ENCODE peak calls at places on chromosomes 1 and 21, in ten cellular contexts. D is MM.1S; K is activated CD8-positive, alpha-beta T cell treated with anti-CD3 and anti-CD28 coated beads for 36 hours; H is fibroblast of mammary gland; R is naive B cell; N is astrocyte of the spinal cord; Q is GM13977; Z is brain microvascular endothelial cell; P is lower lobe of right lung; G is suprapubic skin. W is an unnamed sample.

GRCh38 chr1:247111636-247112478 is 7.7 kb upstream of the ZNF669 start:
- DNase-seq in D (no peak), K (no peak), H (peak; percentile 43), R (peak; percentile 16), N (peak; percentile 13), Q (peak; percentile 68), Z (no peak), P (peak; percentile 85), G (peak; percentile 78), W (no peak)

GRCh38 chr1:25169610-25170009 is 62.7 kb downstream of the SYF2 start:
- DNase-seq in D (no peak), K (no peak), H (no peak), R (no peak), N (no peak), Q (no peak), Z (no peak), P (no peak), G (no peak), W (no peak)

GRCh38 chr1:214458541-214458940 is 92.9 kb downstream of the PTPN14 start:
- DNase-seq in D (no peak), K (no peak), H (no peak), R (no peak), N (no peak), Q (no peak), Z (no peak), P (no peak), G (no peak), W (no peak)

GRCh38 chr1:21931171-21932093 is 5.7 kb downstream of the HSPG2 start:
- DNase-seq in D (no peak), K (no peak), H (peak; percentile 89), R (no peak), N (peak; percentile 88), Q (no peak), Z (peak; percentile 87), P (peak; percentile 88), G (no peak), W (no peak)

GRCh38 chr1:49971088-49971487 is 52.7 kb downstream of the AGBL4 start:
- DNase-seq in D (no peak), K (no peak), H (no peak), R (no peak), N (no peak), Q (no peak), Z (no peak), P (no peak), G (no peak), W (no peak)

GRCh38 chr1:248622491-248623106 is 12.3 kb downstream of the OR2T11 start:
- DNase-seq in D (peak; percentile 30), K (no peak), H (peak; percentile 22), R (peak; percentile 45), N (no peak), Q (peak; percentile 60), Z (no peak), P (no peak), G (no peak), W (no peak)

GRCh38 chr21:43355925-43356289 is 71.0 kb downstream of the SIK1 start:
- DNase-seq in D (no peak), K (peak; percentile 58), H (no peak), R (no peak), N (no peak), Q (no peak), Z (no peak), P (no peak), G (no peak), W (no peak)

GRCh38 chr1:55215194-55216021 is at the start of gene USP24:
- DNase-seq in D (peak; percentile 73), K (peak; percentile 84), H (peak; percentile 55), R (peak; percentile 84), N (peak; percentile 73), Q (peak; percentile 94), Z (peak; percentile 29), P (peak; percentile 91), G (peak; percentile 86), W (peak; percentile 92)

GRCh38 chr1:54577612-54578011 is 29.6 kb downstream of the ACOT11 start:
- DNase-seq in D (no peak), K (no peak), H (peak; percentile 36), R (no peak), N (peak; percentile 68), Q (no peak), Z (peak; percentile 26), P (peak; percentile 86), G (no peak), W (no peak)

GRCh38 chr1:156591432-156592157 is at the start of gene NAXE:
- DNase-seq in D (peak; percentile 88), K (peak; percentile 73), H (peak; percentile 29), R (peak; percentile 72), N (peak; percentile 43), Q (peak; percentile 89), Z (no peak), P (peak; percentile 83), G (peak; percentile 77), W (no peak)

GRCh38 chr21:43207043-43207315 is 38.2 kb downstream of the CRYAA start:
- DNase-seq in D (no peak), K (no peak), H (no peak), R (no peak), N (no peak), Q (no peak), Z (no peak), P (no peak), G (peak; percentile 32), W (no peak)

GRCh38 chr1:85328713-85329376 is 52.4 kb upstream of the BCL10 start:
- DNase-seq in D (no peak), K (no peak), H (peak; percentile 96), R (no peak), N (peak; percentile 97), Q (no peak), Z (peak; percentile 98), P (no peak), G (no peak), W (no peak)

GRCh38 chr1:19957779-19958178 is 21.6 kb downstream of the PLA2G2A start:
- DNase-seq in D (no peak), K (no peak), H (no peak), R (no peak), N (no peak), Q (no peak), Z (no peak), P (no peak), G (no peak), W (no peak)

GRCh38 chr21:29232601-29233541 is 65.9 kb upstream of the BACH1 start:
- DNase-seq in D (no peak), K (peak; percentile 7), H (peak; percentile 72), R (peak; percentile 24), N (peak; percentile 67), Q (no peak), Z (peak; percentile 63), P (no peak), G (no peak), W (no peak)

GRCh38 chr1:203056516-203056915 is 29.3 kb downstream of the MYOG start:
- DNase-seq in D (no peak), K (no peak), H (no peak), R (no peak), N (no peak), Q (no peak), Z (no peak), P (no peak), G (no peak), W (no peak)

GRCh38 chr1:180141381-180141934 is 13.2 kb upstream of the QSOX1 start:
- DNase-seq in D (no peak), K (no peak), H (no peak), R (no peak), N (no peak), Q (no peak), Z (no peak), P (no peak), G (no peak), W (no peak)

GRCh38 chr1:47761974-47762373 is 235.2 kb downstream of the TRABD2B start:
- DNase-seq in D (no peak), K (no peak), H (no peak), R (no peak), N (no peak), Q (no peak), Z (no peak), P (no peak), G (no peak), W (peak; percentile 52)

GRCh38 chr1:228272331-228272791 is 64.5 kb downstream of the OBSCN start:
- DNase-seq in D (no peak), K (no peak), H (no peak), R (no peak), N (no peak), Q (no peak), Z (no peak), P (no peak), G (no peak), W (no peak)

GRCh38 chr1:206912445-206913095 is 9.2 kb downstream of the FCMR start:
- DNase-seq in D (peak; percentile 88), K (peak; percentile 77), H (peak; percentile 79), R (peak; percentile 69), N (peak; percentile 73), Q (peak; percentile 80), Z (peak; percentile 79), P (peak; percentile 56), G (no peak), W (no peak)

GRCh38 chr1:63593887-63594617 is 841 bp downstream of the PGM1 start:
- DNase-seq in D (peak; percentile 69), K (peak; percentile 90), H (peak; percentile 65), R (peak; percentile 76), N (peak; percentile 25), Q (peak; percentile 59), Z (no peak), P (peak; percentile 88), G (peak; percentile 87), W (no peak)

GRCh38 chr1:79472067-79472656 is 465.6 kb upstream of the ADGRL4 start:
- DNase-seq in D (peak; percentile 24), K (no peak), H (no peak), R (no peak), N (no peak), Q (peak; percentile 34), Z (no peak), P (no peak), G (no peak), W (no peak)

GRCh38 chr1:246020231-246020954 is 486.7 kb downstream of the SMYD3 start:
- DNase-seq in D (no peak), K (no peak), H (no peak), R (no peak), N (no peak), Q (no peak), Z (no peak), P (no peak), G (no peak), W (no peak)

GRCh38 chr1:52955129-52955970 is 28.3 kb downstream of the SCP2 start:
- DNase-seq in D (no peak), K (no peak), H (peak; percentile 94), R (no peak), N (peak; percentile 89), Q (no peak), Z (peak; percentile 52), P (no peak), G (no peak), W (no peak)

GRCh38 chr1:245197911-245198379 is 43.2 kb downstream of the KIF26B start:
- DNase-seq in D (peak; percentile 50), K (no peak), H (peak; percentile 77), R (no peak), N (peak; percentile 22), Q (no peak), Z (peak; percentile 39), P (no peak), G (no peak), W (no peak)

GRCh38 chr21:41943468-41944250 is 10.2 kb downstream of the C2CD2 start:
- DNase-seq in D (no peak), K (no peak), H (no peak), R (no peak), N (no peak), Q (no peak), Z (no peak), P (no peak), G (no peak), W (peak; percentile 34)

GRCh38 chr1:198545156-198545555 is 4.7 kb upstream of the ATP6V1G3 start:
- DNase-seq in D (no peak), K (no peak), H (no peak), R (no peak), N (no peak), Q (no peak), Z (no peak), P (no peak), G (no peak), W (peak; percentile 33)

GRCh38 chr1:101002551-101002950 is 23.0 kb downstream of the DPH5 start:
- DNase-seq in D (no peak), K (no peak), H (peak; percentile 33), R (no peak), N (peak; percentile 42), Q (no peak), Z (no peak), P (no peak), G (no peak), W (no peak)

GRCh38 chr1:22723151-22723550 is 12.5 kb downstream of the EPHB2 start:
- DNase-seq in D (no peak), K (no peak), H (no peak), R (no peak), N (no peak), Q (no peak), Z (no peak), P (no peak), G (no peak), W (no peak)

W was measured in chondrocyte.